ENCODE peak calls at places on chromosome 20, in five cellular contexts. J is HFF-Myc, L is thoracic aorta, X is GM10248, C is chondrocyte. D is an unnamed sample.

GRCh38 chr20:13913517-13913916 is 76.9 kb downstream of the SEL1L2 start:
- DNase-seq in J (no peak), L (no peak), X (no peak), C (no peak), D (no peak)

GRCh38 chr20:62378215-62378614 is 8.7 kb upstream of the RPS21 start:
- DNase-seq in J (no peak), L (no peak), X (no peak), C (no peak), D (peak)

GRCh38 chr20:48673485-48673884 is 154.3 kb downstream of the PREX1 start:
- DNase-seq in J (no peak), L (no peak), X (no peak), C (no peak), D (no peak)

GRCh38 chr20:20864346-20865096 is 152.1 kb upstream of the RALGAPA2 start:
- DNase-seq in J (no peak), L (no peak), X (no peak), C (no peak), D (peak)

GRCh38 chr20:19850190-19850533 is 92.1 kb downstream of the RIN2 start:
- DNase-seq in J (no peak), L (no peak), X (no peak), C (no peak), D (no peak)

GRCh38 chr20:61280217-61280980 is 28.3 kb downstream of the CDH4 start:
- DNase-seq in J (no peak), L (no peak), X (no peak), C (no peak), D (no peak)

GRCh38 chr20:58818585-58819285 is 32.0 kb downstream of the GNAS-AS1 start:
- DNase-seq in J (peak), L (no peak), X (no peak), C (no peak), D (peak)

GRCh38 chr20:59324441-59324840 is 24.0 kb downstream of the EDN3 start:
- DNase-seq in J (no peak), L (no peak), X (no peak), C (no peak), D (no peak)

GRCh38 chr20:35144694-35145093 is 2.4 kb downstream of the EDEM2 start:
- DNase-seq in J (no peak), L (no peak), X (peak), C (no peak), D (no peak)

GRCh38 chr20:62820208-62820961 is 3.5 kb downstream of the COL9A3 start:
- DNase-seq in J (no peak), L (no peak), X (no peak), C (no peak), D (peak)

GRCh38 chr20:33945391-33946079 is 48.2 kb upstream of the RALY start:
- DNase-seq in J (no peak), L (no peak), X (no peak), C (no peak), D (peak)

GRCh38 chr20:49603209-49603627 is 35.3 kb upstream of the PTGIS start:
- DNase-seq in J (no peak), L (no peak), X (no peak), C (no peak), D (no peak)

GRCh38 chr20:48148916-48149672 is 363.8 kb upstream of the SULF2 start:
- DNase-seq in J (no peak), L (no peak), X (no peak), C (no peak), D (no peak)

GRCh38 chr20:7038029-7038428 is 270.5 kb downstream of the BMP2 start:
- DNase-seq in J (no peak), L (no peak), X (no peak), C (no peak), D (no peak)

GRCh38 chr20:63064310-63064709 is 57.5 kb upstream of the BHLHE23 start:
- DNase-seq in J (no peak), L (no peak), X (no peak), C (peak), D (no peak)

GRCh38 chr20:63404129-63405085 is 43.3 kb upstream of the CHRNA4 start:
- DNase-seq in J (no peak), L (no peak), X (no peak), C (no peak), D (no peak)

GRCh38 chr20:20710847-20711315 is 1.6 kb downstream of the RALGAPA2 start:
- DNase-seq in J (no peak), L (no peak), X (peak), C (no peak), D (peak)

GRCh38 chr20:36066777-36067176 is 87.8 kb upstream of the EPB41L1 start:
- DNase-seq in J (no peak), L (no peak), X (no peak), C (no peak), D (no peak)

GRCh38 chr20:11691766-11692165 is 225.9 kb upstream of the BTBD3 start:
- DNase-seq in J (no peak), L (no peak), X (no peak), C (no peak), D (no peak)

GRCh38 chr20:62420846-62421715 is 6.3 kb downstream of the RBBP8NL start:
- DNase-seq in J (no peak), L (no peak), X (no peak), C (no peak), D (no peak)

GRCh38 chr20:40536866-40537265 is 152.2 kb downstream of the MAFB start:
- DNase-seq in J (no peak), L (no peak), X (no peak), C (no peak), D (peak)

GRCh38 chr20:24651171-24651972 is 181.9 kb downstream of the SYNDIG1 start:
- DNase-seq in J (no peak), L (no peak), X (no peak), C (peak), D (peak)

GRCh38 chr20:24568842-24569241 is 99.4 kb downstream of the SYNDIG1 start:
- DNase-seq in J (no peak), L (no peak), X (no peak), C (no peak), D (no peak)

GRCh38 chr20:16801919-16802651 is 53.9 kb downstream of the OTOR start:
- DNase-seq in J (peak), L (no peak), X (peak), C (no peak), D (peak)

GRCh38 chr20:52446421-52447231 is 255.0 kb upstream of the ZFP64 start:
- DNase-seq in J (no peak), L (no peak), X (no peak), C (no peak), D (no peak)

GRCh38 chr20:15674253-15675145 is 898.7 kb downstream of the KIF16B start:
- DNase-seq in J (peak), L (no peak), X (no peak), C (no peak), D (no peak)

GRCh38 chr20:36461600-36462439 is 79.5 kb upstream of the MYL9 start:
- DNase-seq in J (no peak), L (no peak), X (peak), C (no peak), D (peak)

GRCh38 chr20:16701296-16701695 is 28.5 kb upstream of the SNRPB2 start:
- DNase-seq in J (no peak), L (no peak), X (peak), C (no peak), D (peak)

GRCh38 chr20:46388201-46388836 is 18.1 kb downstream of the ELMO2 start:
- DNase-seq in J (no peak), L (no peak), X (no peak), C (no peak), D (no peak)

GRCh38 chr20:10481671-10482070 is 46.6 kb downstream of the SLX4IP start:
- DNase-seq in J (no peak), L (no peak), X (no peak), C (no peak), D (no peak)

GRCh38 chr20:18380908-18381529 is 85.8 kb downstream of the DZANK1 start:
- DNase-seq in J (no peak), L (no peak), X (no peak), C (no peak), D (no peak)
- TF ChIP-seq CTCF in J (no peak), L (no peak), X (no peak), C (no peak), D (no peak)

DNA sequence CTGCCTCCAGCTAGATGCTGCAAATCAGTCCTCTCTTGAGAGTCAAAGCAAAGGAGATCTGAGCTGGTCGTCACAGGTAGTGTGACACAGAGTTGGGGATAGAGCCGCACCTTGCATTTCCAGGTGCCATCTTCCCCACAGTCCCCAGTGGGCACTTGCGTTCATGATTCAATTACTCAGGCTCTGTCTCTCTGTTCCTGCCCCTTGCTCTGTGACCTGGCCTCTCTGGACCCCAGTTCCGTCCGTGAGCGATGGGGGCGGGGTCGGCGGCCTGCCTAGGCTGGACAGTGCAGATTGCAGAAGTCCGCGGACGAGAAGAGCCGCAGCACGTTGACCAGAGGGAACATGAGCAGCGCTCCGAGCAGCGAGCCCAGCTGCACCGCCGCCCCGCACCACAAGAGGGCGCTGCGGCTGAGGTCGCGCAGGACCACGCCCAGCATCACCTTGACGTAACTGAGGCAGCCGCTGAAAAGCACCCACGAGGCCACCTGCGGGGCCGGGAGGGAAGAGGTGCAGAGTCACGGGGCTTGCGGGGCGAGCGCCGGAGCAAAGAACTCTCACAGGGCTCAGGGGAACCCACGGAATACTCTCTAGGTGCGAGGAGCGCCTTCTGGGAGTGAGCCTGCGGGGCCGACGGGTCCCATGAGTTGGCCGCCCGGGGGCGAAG is 7.4 kb downstream of the SLC52A3 start:
- DNase-seq in J (no peak), L (no peak), X (peak), C (no peak), D (no peak)
- TF ChIP-seq CTCF in J (peak), L (peak), X (peak), C (peak), D (peak)

DNA sequence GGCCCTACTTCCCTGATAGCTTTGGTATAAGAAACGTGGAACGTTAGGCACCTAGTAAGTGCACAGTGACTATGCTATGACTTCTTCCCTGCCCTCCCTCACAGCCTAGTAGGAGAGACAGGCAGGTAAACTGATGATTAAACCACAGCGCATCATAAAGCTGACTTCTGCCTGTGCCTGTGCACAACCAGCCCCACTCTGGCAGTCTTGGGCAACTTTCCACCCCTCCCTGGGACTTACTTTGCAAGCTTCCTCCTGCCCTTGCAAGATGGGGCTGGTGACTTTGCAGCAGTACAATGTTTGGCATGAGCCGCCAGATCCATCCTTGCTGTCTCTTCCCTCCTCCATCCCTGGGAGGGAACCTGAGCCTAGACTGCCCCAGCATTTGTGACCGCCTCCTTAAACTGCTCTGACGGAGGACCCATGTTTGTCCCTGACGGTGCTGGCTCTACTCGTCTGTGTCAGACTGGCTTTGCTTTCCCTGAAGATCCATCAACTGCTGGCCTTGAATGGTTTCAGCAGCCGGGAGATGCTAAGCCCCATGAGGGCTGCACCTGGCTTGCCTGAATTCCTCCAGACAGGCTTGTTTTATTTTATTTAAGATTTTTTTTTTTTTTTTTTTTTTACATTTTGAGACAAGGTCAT is 36.1 kb downstream of the EFCAB8 start:
- DNase-seq in J (no peak), L (no peak), X (no peak), C (no peak), D (no peak)
- TF ChIP-seq CTCF in J (no peak), L (no peak), X (no peak), C (no peak), D (no peak)

GRCh38 chr20:22757424-22758189 is 173.2 kb upstream of the FOXA2 start:
- DNase-seq in J (no peak), L (no peak), X (no peak), C (no peak), D (no peak)
- TF ChIP-seq CTCF in J (no peak), L (no peak), X (no peak), C (no peak), D (no peak)

DNA sequence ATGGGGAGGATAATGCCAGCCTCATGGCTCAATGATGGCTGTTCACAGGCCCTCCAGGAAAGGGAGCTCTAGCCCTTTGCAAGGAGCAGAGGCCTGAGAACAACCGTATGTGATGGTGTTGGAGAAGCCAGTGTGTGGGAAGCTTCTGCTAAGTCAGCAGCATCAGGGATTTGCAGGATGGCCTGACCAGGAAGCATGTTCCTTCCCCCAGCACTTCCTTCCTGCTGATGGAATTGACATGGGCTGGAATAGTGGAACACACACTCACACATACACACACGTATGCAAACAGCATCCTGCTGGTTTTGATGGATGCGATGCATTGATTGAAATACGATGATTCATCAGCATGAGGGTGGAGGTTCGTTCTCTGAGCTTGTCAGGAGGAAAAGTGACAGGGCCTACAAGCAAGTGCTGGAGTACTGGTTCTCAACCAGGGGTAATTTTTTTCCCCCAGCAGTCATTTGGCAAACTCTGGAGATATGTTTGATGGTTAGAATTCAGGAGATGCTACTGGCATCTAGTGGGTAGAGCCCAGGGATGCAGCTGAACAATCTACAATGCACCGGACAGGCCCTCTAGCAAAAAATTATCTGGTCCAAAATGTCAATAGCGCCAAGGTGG is 229.1 kb downstream of the NFATC2 start:
- DNase-seq in J (no peak), L (no peak), X (no peak), C (no peak), D (no peak)
- TF ChIP-seq CTCF in J (no peak), L (no peak), X (no peak), C (no peak), D (no peak)

DNA sequence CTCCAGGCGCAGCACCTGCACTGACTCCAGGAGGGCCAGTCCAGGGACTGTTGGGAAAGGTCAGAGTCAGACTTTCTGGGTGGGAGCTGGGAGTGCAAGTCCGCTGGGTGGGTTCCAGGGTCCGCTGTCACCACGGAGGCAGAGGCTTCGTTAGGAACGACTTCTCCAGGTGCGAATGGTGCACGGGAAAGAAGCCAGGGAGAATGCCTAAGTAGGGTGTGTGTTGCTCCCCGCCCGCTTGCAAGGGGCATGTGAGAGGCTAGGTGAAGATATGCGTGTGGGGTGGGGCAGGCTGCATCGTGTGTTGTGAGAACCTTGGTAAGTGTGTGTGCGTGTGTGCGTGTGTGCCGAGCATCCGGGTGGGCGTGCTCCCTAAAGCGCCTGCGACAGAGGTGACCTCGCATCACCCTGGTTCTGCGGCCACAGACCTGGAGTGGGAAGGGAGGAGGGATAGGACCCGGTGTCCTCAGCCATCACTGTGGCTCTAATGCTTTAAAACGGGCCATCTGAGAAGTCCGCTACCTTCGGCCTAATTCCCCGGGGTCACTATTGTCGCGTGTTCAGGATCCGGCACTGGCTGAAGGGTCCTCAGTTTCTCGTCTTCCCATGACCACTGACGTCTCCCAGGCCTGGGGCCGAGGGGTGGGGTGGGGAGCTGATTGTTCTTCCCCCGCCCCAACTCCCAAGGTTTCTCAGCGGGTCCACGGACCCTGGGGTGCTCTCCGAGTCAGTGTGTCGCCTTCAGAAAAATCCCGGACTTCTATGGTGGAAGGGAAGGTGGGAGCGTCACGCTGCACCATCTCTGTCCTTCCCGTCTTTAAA is 6.1 kb downstream of the SLC32A1 start:
- DNase-seq in J (no peak), L (no peak), X (no peak), C (no peak), D (no peak)
- TF ChIP-seq CTCF in J (no peak), L (no peak), X (no peak), C (no peak), D (no peak)

GRCh38 chr20:5143856-5144255 is 17.0 kb downstream of the CDS2 start:
- DNase-seq in J (no peak), L (no peak), X (no peak), C (no peak), D (no peak)

GRCh38 chr20:5147193-5147592 is 20.4 kb downstream of the CDS2 start:
- DNase-seq in J (no peak), L (no peak), X (no peak), C (no peak), D (no peak)

GRCh38 chr20:5148581-5148980 is 21.8 kb downstream of the CDS2 start:
- DNase-seq in J (no peak), L (no peak), X (no peak), C (no peak), D (no peak)

GRCh38 chr20:5145365-5146301 is 18.8 kb downstream of the CDS2 start:
- DNase-seq in J (no peak), L (no peak), X (no peak), C (no peak), D (no peak)

GRCh38 chr20:5146302-5146653 is 19.5 kb downstream of the CDS2 start:
- DNase-seq in J (no peak), L (no peak), X (no peak), C (no peak), D (no peak)
- TF ChIP-seq CTCF in J (no peak), L (no peak), X (no peak), C (no peak), D (no peak)

DNA sequence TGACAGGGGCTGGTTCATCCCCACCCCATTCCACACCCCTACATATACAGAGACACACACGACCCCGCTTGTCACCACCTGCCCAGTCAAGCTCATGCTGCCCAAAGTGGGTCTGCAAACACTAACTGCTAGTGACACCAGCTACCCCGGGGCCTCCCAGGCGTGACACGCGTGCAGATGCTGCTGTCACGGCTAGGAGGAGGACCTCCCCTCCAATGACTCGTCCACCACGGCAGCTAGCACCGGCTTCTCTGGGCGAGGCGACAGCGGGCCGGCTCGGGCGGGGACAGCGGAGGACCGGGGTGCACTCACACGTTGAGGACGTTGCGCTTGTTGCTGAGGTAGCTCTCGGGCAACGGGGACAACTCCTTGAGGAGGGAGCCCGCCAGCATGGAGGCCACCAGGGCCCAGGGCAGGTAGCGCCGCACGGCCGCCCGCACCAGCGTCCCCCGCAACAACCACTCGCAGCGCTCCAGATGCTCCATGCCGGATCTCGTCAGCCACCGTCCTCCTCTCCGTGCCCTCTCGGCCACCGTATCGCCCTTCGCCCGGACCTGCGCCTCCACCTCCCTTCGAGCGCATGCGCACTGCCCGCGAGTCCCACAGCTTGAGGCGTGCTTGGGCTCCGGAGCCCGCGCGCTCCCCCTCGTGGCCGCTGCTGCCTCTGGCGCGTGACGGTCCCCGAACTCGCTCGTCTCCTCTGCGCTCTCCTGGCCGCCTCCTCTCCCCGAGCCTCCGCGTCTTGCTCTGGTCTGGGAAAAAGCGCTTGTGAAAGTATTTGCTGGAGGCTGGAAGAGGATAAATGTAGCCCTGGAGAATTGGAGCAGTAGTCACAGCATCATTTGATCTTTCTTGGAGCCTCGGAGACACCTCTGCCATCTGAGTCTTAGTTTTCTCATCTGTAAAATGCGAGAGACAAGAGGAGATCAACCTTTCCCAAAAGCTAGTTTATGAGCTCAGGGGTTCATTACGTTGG is at the start of gene FITM2:
- DNase-seq in J (peak), L (peak), X (peak), C (peak), D (peak)
- TF ChIP-seq CTCF in J (peak), L (peak), X (peak), C (peak), D (peak)